ENCODE peak calls at places on chromosomes 13 and 19, in five cellular contexts. One of them, this sample, is unnamed.

GRCh38 chr13:113589251-113589960 is 4.9 kb downstream of the TFDP1 start:
- DNase-seq in left lung: no peak
- DNase-seq in RWPE1: no peak
- DNase-seq in heart left ventricle: peak
- DNase-seq in transverse colon: peak
- DNase-seq in this sample: no peak

GRCh38 chr13:77896977-77897376 is 21.7 kb downstream of the EDNRB start:
- DNase-seq in left lung: no peak
- DNase-seq in RWPE1: no peak
- DNase-seq in transverse colon: no peak
- DNase-seq in heart left ventricle: no peak
- DNase-seq in this sample: no peak

GRCh38 chr19:39339636-39340035 is 2.6 kb upstream of the SAMD4B start:
- DNase-seq in heart left ventricle: no peak
- DNase-seq in transverse colon: no peak
- DNase-seq in left lung: no peak
- DNase-seq in RWPE1: no peak
- DNase-seq in this sample: no peak

GRCh38 chr13:106296723-106297122 is 238.7 kb downstream of the EFNB2 start:
- DNase-seq in transverse colon: no peak
- DNase-seq in left lung: no peak
- DNase-seq in RWPE1: no peak
- DNase-seq in heart left ventricle: no peak
- DNase-seq in this sample: no peak

GRCh38 chr19:14114854-14115253 is 2.7 kb downstream of the PRKACA start:
- DNase-seq in left lung: peak
- DNase-seq in RWPE1: no peak
- DNase-seq in heart left ventricle: peak
- DNase-seq in transverse colon: peak
- DNase-seq in this sample: peak

GRCh38 chr19:36030264-36031148 is 2.2 kb downstream of the CLIP3 start:
- DNase-seq in heart left ventricle: no peak
- DNase-seq in transverse colon: no peak
- DNase-seq in RWPE1: no peak
- DNase-seq in left lung: no peak
- DNase-seq in this sample: no peak

GRCh38 chr19:58356236-58356970 is 3.1 kb upstream of the A1BG start:
- DNase-seq in transverse colon: no peak
- DNase-seq in heart left ventricle: no peak
- DNase-seq in left lung: no peak
- DNase-seq in RWPE1: no peak
- DNase-seq in this sample: no peak

GRCh38 chr19:34214040-34214439 is 40.3 kb upstream of the GARRE1 start:
- DNase-seq in RWPE1: no peak
- DNase-seq in heart left ventricle: no peak
- DNase-seq in transverse colon: no peak
- DNase-seq in left lung: no peak
- DNase-seq in this sample: no peak

GRCh38 chr13:39578821-39579291 is 24.1 kb downstream of the LHFPL6 start:
- DNase-seq in heart left ventricle: no peak
- DNase-seq in left lung: no peak
- DNase-seq in transverse colon: no peak
- DNase-seq in RWPE1: no peak
- DNase-seq in this sample: no peak

DNA sequence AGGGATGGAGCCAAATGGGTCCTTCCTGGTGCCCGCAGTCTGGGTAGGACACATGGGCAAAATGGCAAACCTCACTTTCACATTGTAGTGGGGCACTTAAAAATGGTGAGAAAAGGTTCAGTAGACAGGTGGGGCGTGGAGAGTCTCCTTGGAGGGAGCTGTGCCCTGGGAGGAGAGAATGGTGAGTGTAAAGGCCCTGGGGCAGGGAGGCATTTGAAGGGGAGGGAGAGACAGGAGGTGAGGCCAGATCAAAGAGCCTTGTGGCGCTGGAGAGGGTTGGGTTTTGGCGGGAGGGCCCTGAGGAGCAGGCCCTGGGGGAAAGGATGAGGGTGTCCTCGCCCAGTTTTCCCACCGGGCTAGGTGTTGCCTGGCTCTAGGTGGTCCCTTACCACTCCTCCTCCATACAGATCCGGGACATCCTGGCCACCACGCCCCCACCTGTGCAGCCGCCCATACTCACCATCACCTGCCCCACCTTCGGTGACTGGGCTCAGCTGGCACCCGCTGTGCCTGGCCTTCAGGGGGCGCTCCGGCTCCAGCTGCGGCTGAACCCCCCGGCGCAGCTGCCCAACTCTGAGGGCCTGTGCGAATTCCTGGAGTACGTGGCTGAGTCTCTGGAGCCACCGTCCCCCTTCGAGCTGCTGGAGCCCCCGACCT is 6.3 kb downstream of the MAP1S start:
- DNase-seq in transverse colon: no peak
- DNase-seq in RWPE1: no peak
- DNase-seq in heart left ventricle: no peak
- DNase-seq in left lung: no peak
- DNase-seq in this sample: no peak
- TF ChIP-seq CTCF in transverse colon: peak
- TF ChIP-seq CTCF in RWPE1: no peak
- TF ChIP-seq CTCF in heart left ventricle: no peak
- TF ChIP-seq CTCF in left lung: no peak
- TF ChIP-seq CTCF in this sample: peak

GRCh38 chr19:50652722-50653121 is 3.5 kb downstream of the C19orf81 start:
- DNase-seq in left lung: no peak
- DNase-seq in heart left ventricle: no peak
- DNase-seq in transverse colon: no peak
- DNase-seq in RWPE1: no peak
- DNase-seq in this sample: no peak

GRCh38 chr19:50651174-50651573 is 1.9 kb downstream of the C19orf81 start:
- DNase-seq in heart left ventricle: no peak
- DNase-seq in RWPE1: no peak
- DNase-seq in left lung: no peak
- DNase-seq in transverse colon: no peak
- DNase-seq in this sample: no peak

GRCh38 chr19:50648659-50649058 is 586 bp upstream of the C19orf81 start:
- DNase-seq in heart left ventricle: no peak
- DNase-seq in transverse colon: no peak
- DNase-seq in RWPE1: no peak
- DNase-seq in left lung: no peak
- DNase-seq in this sample: no peak

GRCh38 chr19:50647879-50648615 is 1.2 kb upstream of the C19orf81 start:
- DNase-seq in transverse colon: no peak
- DNase-seq in left lung: no peak
- DNase-seq in RWPE1: no peak
- DNase-seq in heart left ventricle: no peak
- DNase-seq in this sample: no peak

GRCh38 chr19:50649433-50650391 is at the start of gene C19orf81:
- DNase-seq in transverse colon: no peak
- DNase-seq in heart left ventricle: no peak
- DNase-seq in left lung: no peak
- DNase-seq in RWPE1: no peak
- DNase-seq in this sample: no peak
- TF ChIP-seq CTCF in transverse colon: no peak
- TF ChIP-seq CTCF in heart left ventricle: no peak
- TF ChIP-seq CTCF in left lung: no peak
- TF ChIP-seq CTCF in RWPE1: no peak
- TF ChIP-seq CTCF in this sample: no peak

DNA sequence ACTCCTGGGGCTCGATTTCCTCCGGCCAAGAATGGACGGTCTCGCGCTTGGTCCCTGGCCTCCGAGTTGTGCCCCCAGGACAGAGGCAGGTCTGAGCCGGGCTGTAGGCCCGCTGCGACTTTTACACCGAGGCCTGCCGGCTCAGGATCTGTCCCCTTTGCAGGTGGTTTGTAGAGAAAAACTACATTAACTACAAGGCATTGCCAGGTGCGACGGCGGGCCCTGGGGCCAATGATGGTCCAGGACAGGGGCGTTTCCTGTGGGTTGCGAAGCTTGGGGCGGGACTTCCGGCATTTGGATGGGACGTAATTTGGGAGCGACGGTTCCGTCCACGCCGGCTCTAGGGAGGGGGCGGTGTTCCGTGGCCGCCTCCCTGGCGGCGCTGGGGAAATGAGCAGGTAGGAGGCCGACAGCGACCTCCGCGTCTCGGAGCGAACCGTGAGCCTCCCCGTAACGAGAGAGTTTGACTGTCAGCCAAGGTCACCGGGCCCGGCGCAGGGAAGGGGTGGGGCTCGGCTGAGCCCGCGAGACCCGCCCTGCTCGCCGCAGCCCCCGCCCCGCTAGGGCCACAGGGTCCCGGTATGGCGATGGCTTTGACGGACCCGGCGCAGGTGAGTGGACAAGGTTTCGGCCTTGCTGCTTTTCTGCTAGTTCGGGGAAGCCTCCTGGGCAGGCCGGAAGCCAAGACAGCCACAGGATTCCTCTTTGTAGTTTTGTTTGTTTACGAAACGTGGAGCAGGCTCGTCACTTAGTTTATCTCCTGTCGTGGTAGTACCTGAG is at the start of gene ZNF805:
- DNase-seq in RWPE1: peak
- DNase-seq in heart left ventricle: peak
- DNase-seq in left lung: peak
- DNase-seq in transverse colon: peak
- DNase-seq in this sample: peak
- TF ChIP-seq CTCF in RWPE1: no peak
- TF ChIP-seq CTCF in heart left ventricle: no peak
- TF ChIP-seq CTCF in left lung: peak
- TF ChIP-seq CTCF in transverse colon: no peak
- TF ChIP-seq CTCF in this sample: peak

DNA sequence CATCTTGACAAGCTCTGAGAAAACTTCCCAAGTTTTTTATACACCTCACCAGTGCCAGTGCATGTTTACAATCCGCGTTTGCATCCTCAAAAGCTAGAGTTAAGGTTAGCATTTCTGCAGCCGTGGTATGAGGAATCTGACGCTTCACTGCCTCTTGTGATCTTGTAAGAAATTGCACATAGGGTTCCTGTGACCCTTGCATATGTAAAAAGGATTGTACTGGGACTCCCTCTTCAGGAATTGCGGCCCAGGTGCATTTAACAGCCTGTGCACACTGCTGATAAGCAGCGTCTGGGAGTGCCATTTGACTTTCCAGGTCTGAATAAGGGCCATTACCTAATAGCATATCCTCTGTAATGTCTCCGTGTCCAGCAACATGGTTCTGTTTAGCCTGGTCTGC is 15.3 kb downstream of the FPR3 start:
- DNase-seq in left lung: no peak
- DNase-seq in RWPE1: no peak
- DNase-seq in heart left ventricle: no peak
- DNase-seq in transverse colon: no peak
- DNase-seq in this sample: no peak
- TF ChIP-seq CTCF in left lung: no peak
- TF ChIP-seq CTCF in RWPE1: peak
- TF ChIP-seq CTCF in heart left ventricle: peak
- TF ChIP-seq CTCF in transverse colon: no peak
- TF ChIP-seq CTCF in this sample: no peak

DNA sequence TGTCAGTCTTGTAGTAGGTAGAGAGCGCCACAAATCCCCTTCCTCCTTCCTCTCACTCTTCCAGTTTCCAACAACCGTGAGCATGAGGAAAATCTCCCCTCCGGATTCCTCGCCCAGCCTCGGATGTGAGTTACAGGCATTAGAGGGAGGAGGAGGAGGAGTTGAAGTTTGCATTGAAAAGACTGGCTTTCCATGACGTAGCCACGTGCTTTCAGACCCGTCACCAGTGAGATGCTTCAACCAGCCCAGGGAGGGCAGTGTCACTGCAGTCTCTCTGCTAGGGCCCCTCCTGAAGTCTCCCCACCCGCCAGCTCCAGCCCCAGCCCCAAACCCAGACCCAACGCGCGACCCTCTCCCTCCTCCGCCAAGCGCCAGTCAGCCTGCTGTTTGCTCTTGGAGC is 444 bp upstream of the FGF14 start:
- DNase-seq in heart left ventricle: peak
- DNase-seq in RWPE1: no peak
- DNase-seq in transverse colon: peak
- DNase-seq in left lung: no peak
- DNase-seq in this sample: peak
- TF ChIP-seq CTCF in heart left ventricle: no peak
- TF ChIP-seq CTCF in RWPE1: no peak
- TF ChIP-seq CTCF in transverse colon: no peak
- TF ChIP-seq CTCF in left lung: no peak
- TF ChIP-seq CTCF in this sample: no peak

DNA sequence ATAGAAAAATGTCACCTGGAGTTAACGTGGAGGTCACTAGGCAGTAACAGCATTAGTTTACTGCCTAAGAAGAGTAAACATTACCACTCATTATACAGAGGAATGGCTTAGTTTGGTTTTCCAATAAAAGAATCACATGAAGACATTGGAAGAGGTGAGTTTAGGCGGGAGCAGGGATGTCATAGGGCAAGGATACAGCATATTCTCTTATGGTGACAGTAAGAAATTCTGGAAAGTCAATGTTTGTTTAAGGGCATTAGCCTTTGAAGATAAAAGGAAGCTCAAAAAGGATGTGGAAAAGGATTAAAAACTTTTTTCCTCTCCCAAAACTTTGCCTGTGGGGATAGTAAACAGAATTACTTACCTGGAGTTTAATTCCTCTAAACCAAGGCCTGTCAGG is 4.1 kb downstream of the POLR1D start:
- DNase-seq in heart left ventricle: no peak
- DNase-seq in left lung: no peak
- DNase-seq in transverse colon: no peak
- DNase-seq in RWPE1: no peak
- DNase-seq in this sample: no peak
- TF ChIP-seq CTCF in heart left ventricle: no peak
- TF ChIP-seq CTCF in left lung: no peak
- TF ChIP-seq CTCF in transverse colon: no peak
- TF ChIP-seq CTCF in RWPE1: no peak
- TF ChIP-seq CTCF in this sample: no peak

GRCh38 chr13:40682449-40683240 is 16.2 kb upstream of the FOXO1 start:
- DNase-seq in left lung: no peak
- DNase-seq in heart left ventricle: no peak
- DNase-seq in transverse colon: no peak
- DNase-seq in RWPE1: no peak
- DNase-seq in this sample: no peak
- TF ChIP-seq CTCF in left lung: peak
- TF ChIP-seq CTCF in heart left ventricle: peak
- TF ChIP-seq CTCF in transverse colon: peak
- TF ChIP-seq CTCF in RWPE1: peak
- TF ChIP-seq CTCF in this sample: peak

GRCh38 chr19:37719927-37720265 is 335 bp upstream of the ZNF607 start:
- DNase-seq in heart left ventricle: no peak
- DNase-seq in RWPE1: no peak
- DNase-seq in transverse colon: no peak
- DNase-seq in left lung: no peak
- DNase-seq in this sample: no peak
- TF ChIP-seq CTCF in heart left ventricle: no peak
- TF ChIP-seq CTCF in RWPE1: no peak
- TF ChIP-seq CTCF in transverse colon: no peak
- TF ChIP-seq CTCF in left lung: no peak
- TF ChIP-seq CTCF in this sample: peak

GRCh38 chr13:48595330-48596127 is 58.2 kb upstream of the CYSLTR2 start:
- DNase-seq in RWPE1: peak
- DNase-seq in heart left ventricle: no peak
- DNase-seq in transverse colon: peak
- DNase-seq in left lung: peak
- DNase-seq in this sample: no peak
- TF ChIP-seq CTCF in RWPE1: peak
- TF ChIP-seq CTCF in heart left ventricle: peak
- TF ChIP-seq CTCF in transverse colon: peak
- TF ChIP-seq CTCF in left lung: peak
- TF ChIP-seq CTCF in this sample: peak

This sample was measured in neural crest cell.